ENCODE peak calls at places on chromosomes 4 and X, in nine cellular contexts. M, G, V, Y, B, K, P, E and O are unnamed samples.

GRCh38 chrX:10725071-10725470 is 104.7 kb upstream of the MID1 start:
- DNase-seq in P (no peak), E (no peak), B (no peak), M (no peak), K (no peak), Y (no peak), V (no peak), G (no peak), O (no peak)

GRCh38 chr4:15914291-15914690 is 24.2 kb downstream of the FGFBP1 start:
- DNase-seq in Y (no peak), M (no peak), E (peak), V (peak), G (no peak), B (no peak), K (no peak), P (peak), O (no peak)

GRCh38 chr4:96150501-96150900 is 310.6 kb downstream of the PDHA2 start:
- DNase-seq in G (no peak), B (no peak), E (no peak), V (no peak), P (no peak), K (no peak), Y (no peak), M (no peak), O (no peak)

GRCh38 chr4:80097395-80098177 is 24.6 kb upstream of the ANTXR2 start:
- DNase-seq in B (no peak), G (no peak), M (no peak), K (peak), Y (no peak), V (peak), P (peak), E (peak), O (no peak)

GRCh38 chr4:86367577-86367976 is 7.7 kb upstream of the MAPK10 start:
- DNase-seq in V (peak), G (no peak), Y (no peak), B (no peak), P (peak), E (no peak), M (no peak), K (no peak), O (no peak)

GRCh38 chr4:78612398-78613005 is 60.9 kb downstream of the ANXA3 start:
- DNase-seq in G (peak), Y (no peak), V (peak), K (no peak), E (no peak), M (peak), P (peak), B (no peak), O (peak)

GRCh38 chrX:119292445-119292844 is 56.4 kb downstream of the PGRMC1 start:
- DNase-seq in K (no peak), M (no peak), Y (no peak), B (no peak), G (no peak), V (no peak), P (peak), E (peak), O (no peak)

GRCh38 chr4:156677136-156677535 is 294.5 kb downstream of the PDGFC start:
- DNase-seq in Y (no peak), E (no peak), K (no peak), V (peak), B (no peak), G (peak), P (peak), M (peak), O (peak)

GRCh38 chr4:184668511-184669114 is 19.1 kb downstream of the PRIMPOL start:
- DNase-seq in B (no peak), P (peak), G (no peak), V (no peak), E (no peak), Y (no peak), M (no peak), K (no peak), O (no peak)

GRCh38 chr4:57055873-57056272 is 54.3 kb downstream of the IGFBP7 start:
- DNase-seq in M (no peak), V (no peak), E (no peak), G (peak), P (no peak), K (peak), Y (no peak), B (no peak), O (no peak)

GRCh38 chrX:45623266-45623665 is 422.6 kb upstream of the DIPK2B start:
- DNase-seq in Y (no peak), E (peak), K (no peak), P (peak), B (no peak), G (no peak), V (peak), M (no peak), O (no peak)

GRCh38 chrX:129522184-129523059 is 868 bp downstream of the SMARCA1 start:
- DNase-seq in K (peak), V (peak), B (peak), E (peak), G (peak), Y (peak), P (peak), M (peak), O (peak)

GRCh38 chr4:181971973-181972372 is 271.2 kb upstream of the TENM3 start:
- DNase-seq in P (peak), K (no peak), M (no peak), B (no peak), Y (no peak), G (no peak), V (no peak), E (peak), O (no peak)

GRCh38 chr4:114180481-114180880 is 201.0 kb upstream of the ARSJ start:
- DNase-seq in E (no peak), V (peak), B (no peak), P (peak), Y (no peak), G (peak), K (no peak), M (peak), O (peak)

GRCh38 chr4:25098964-25099843 is 61.0 kb downstream of the SEPSECS start:
- DNase-seq in E (peak), M (peak), K (no peak), P (peak), Y (no peak), G (no peak), V (peak), B (no peak), O (no peak)

GRCh38 chr4:78057600-78058560 is 757 bp downstream of the FRAS1 start:
- DNase-seq in P (peak), G (peak), K (peak), V (peak), Y (peak), E (peak), B (peak), M (peak), O (peak)

GRCh38 chrX:140503230-140503585 is 1.7 kb downstream of the SOX3 start:
- DNase-seq in V (peak), P (no peak), K (no peak), G (no peak), B (no peak), Y (no peak), M (no peak), E (no peak), O (no peak)

GRCh38 chr4:11635336-11635735 is 206.6 kb upstream of the HS3ST1 start:
- DNase-seq in K (no peak), G (no peak), V (peak), M (no peak), Y (no peak), E (peak), B (no peak), P (peak), O (peak)

GRCh38 chr4:8559524-8560264 is 20.5 kb upstream of the GPR78 start:
- DNase-seq in Y (no peak), V (no peak), E (no peak), P (no peak), M (no peak), B (peak), G (no peak), K (no peak), O (no peak)

GRCh38 chrX:17164936-17165335 is 210.1 kb upstream of the NHS start:
- DNase-seq in K (no peak), M (no peak), V (peak), P (peak), E (peak), B (no peak), Y (no peak), G (no peak), O (no peak)

GRCh38 chrX:17164079-17164478 is 210.9 kb upstream of the NHS start:
- DNase-seq in P (no peak), K (no peak), Y (no peak), B (no peak), E (no peak), M (no peak), G (no peak), V (no peak), O (no peak)

GRCh38 chrX:17161991-17162390 is 213.0 kb upstream of the NHS start:
- DNase-seq in Y (no peak), E (peak), P (no peak), M (no peak), K (no peak), B (no peak), G (no peak), V (no peak), O (no peak)

GRCh38 chrX:17160971-17161370 is 214.0 kb upstream of the NHS start:
- DNase-seq in M (no peak), P (peak), V (no peak), B (no peak), G (no peak), K (no peak), E (no peak), Y (no peak), O (no peak)
- TF ChIP-seq CTCF in M (no peak), P (no peak), V (peak), B (no peak), G (no peak), K (no peak), E (peak), Y (no peak), O (no peak)

GRCh38 chr4:89486673-89487072 is 179.1 kb upstream of the GPRIN3 start:
- DNase-seq in G (no peak), M (no peak), V (no peak), K (no peak), E (no peak), Y (no peak), P (no peak), B (no peak), O (no peak)

GRCh38 chr4:89482926-89483595 is 175.5 kb upstream of the GPRIN3 start:
- DNase-seq in M (no peak), B (no peak), K (no peak), Y (no peak), P (peak), E (no peak), G (no peak), V (no peak), O (no peak)

GRCh38 chr4:89486042-89486441 is 178.4 kb upstream of the GPRIN3 start:
- DNase-seq in B (no peak), V (peak), P (peak), M (no peak), G (peak), K (no peak), Y (no peak), E (peak), O (no peak)

DNA sequence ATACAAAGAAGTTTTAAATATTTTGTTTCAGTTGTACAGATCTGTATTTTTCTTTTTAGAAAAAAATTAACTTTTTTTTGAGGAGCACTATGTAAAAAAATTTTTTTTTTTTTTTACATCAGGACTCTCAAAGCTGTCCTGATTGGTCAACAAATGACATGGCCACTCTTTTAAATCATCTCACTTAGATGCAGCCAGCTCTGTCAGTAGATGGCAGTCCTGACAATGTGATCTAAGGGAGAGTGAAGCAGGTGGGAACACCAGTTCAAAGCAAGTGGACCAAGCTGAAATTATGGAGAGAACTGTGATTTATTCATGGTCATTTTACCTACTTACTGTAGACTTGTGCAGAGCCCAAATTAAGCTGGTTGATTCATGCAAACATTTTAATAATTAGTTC is 174.6 kb upstream of the GPRIN3 start:
- DNase-seq in V (peak), P (peak), B (no peak), E (peak), M (no peak), Y (no peak), G (peak), K (no peak), O (peak)
- TF ChIP-seq CTCF in V (peak), P (peak), B (peak), E (peak), M (no peak), Y (no peak), G (peak), K (no peak), O (no peak)

DNA sequence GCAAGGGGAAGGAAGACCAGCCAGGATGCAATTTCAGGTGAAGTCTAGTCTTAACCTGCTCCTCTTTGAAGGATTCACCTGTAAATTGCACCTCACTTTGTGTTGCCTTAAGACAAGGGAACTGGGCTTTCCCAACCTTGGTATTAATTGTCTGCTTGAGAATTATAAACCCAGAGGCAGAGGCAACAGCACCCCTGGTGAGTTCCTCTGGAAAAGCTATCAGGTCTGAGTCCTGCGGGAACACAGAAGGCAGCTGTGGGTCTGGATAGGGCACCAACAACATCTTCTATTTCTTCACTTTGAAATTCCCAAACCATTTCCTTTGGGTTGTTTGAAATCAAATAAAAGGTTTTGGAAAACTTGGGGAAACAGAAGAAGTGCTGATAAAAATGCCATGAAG is 109.2 kb upstream of the NPY2R start:
- DNase-seq in P (no peak), B (no peak), V (no peak), Y (no peak), E (no peak), G (no peak), K (no peak), M (no peak), O (no peak)
- TF ChIP-seq CTCF in P (no peak), B (no peak), V (no peak), Y (no peak), E (no peak), G (no peak), K (no peak), M (no peak), O (no peak)

DNA sequence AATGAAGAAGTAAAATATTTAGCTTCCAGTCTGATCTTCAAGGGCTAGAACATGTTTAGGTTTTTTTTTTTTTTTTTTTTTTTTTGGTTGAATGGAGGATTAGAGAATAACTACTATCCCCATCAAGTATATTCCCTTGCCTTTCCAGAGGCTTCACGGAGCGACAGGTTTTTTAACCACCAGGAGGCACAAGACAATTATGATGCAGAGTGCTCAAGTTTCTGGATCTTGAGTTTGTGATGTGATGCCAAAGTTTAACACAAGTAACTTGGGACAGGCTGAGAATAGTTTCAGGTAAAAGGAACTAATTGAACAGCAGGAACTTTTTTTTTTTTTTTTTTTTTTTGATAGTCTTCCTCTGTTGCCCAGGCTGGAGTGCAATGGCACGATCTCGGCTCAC is 30.3 kb downstream of the CCNI start:
- DNase-seq in P (peak), B (no peak), E (no peak), G (peak), V (peak), K (no peak), M (no peak), Y (no peak), O (no peak)
- TF ChIP-seq CTCF in P (peak), B (peak), E (peak), G (peak), V (peak), K (no peak), M (no peak), Y (no peak), O (no peak)

DNA sequence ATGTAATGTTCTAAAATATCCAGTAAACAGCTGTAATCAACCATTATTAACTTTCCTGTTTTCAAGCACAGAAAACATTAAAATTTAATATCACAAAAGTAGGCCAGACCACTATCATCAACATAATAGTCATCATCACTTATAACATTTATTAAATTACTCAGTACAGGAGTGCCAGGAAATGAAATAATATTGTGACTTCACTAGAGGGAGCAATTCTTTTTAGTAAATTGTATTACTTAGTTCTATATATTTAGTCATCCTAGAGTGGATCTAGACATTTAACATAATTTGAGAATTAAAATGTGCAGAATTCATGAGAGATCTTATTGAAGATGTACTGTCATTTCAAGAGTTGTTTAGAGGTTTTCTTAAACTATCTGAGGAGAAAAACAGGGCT is 33.6 kb downstream of the PITX2 start:
- DNase-seq in V (no peak), M (no peak), P (peak), Y (no peak), G (no peak), K (no peak), E (no peak), B (no peak), O (no peak)
- TF ChIP-seq CTCF in V (no peak), M (no peak), P (no peak), Y (no peak), G (peak), K (no peak), E (peak), B (no peak), O (no peak)